ENCODE peak calls at places on chromosomes 3 and 15, in four cellular contexts. One of them, this sample, is unnamed.

GRCh38 chr3:40258555-40258954 is 51.0 kb upstream of the EIF1B start:
- DNase-seq in heart left ventricle: no peak
- DNase-seq in WERI-Rb-1: no peak
- DNase-seq in Peyer's patch: no peak
- DNase-seq in this sample: no peak

GRCh38 chr3:45567730-45568172 is 26.8 kb upstream of the LIMD1 start:
- DNase-seq in WERI-Rb-1: no peak
- DNase-seq in heart left ventricle: no peak
- DNase-seq in Peyer's patch: no peak
- DNase-seq in this sample: no peak

GRCh38 chr3:195918176-195918575 is 9.8 kb upstream of the TNK2 start:
- DNase-seq in Peyer's patch: peak; percentile 26
- DNase-seq in WERI-Rb-1: no peak
- DNase-seq in heart left ventricle: no peak
- DNase-seq in this sample: no peak

GRCh38 chr3:94246136-94246535 is 183.3 kb downstream of the NSUN3 start:
- DNase-seq in WERI-Rb-1: no peak
- DNase-seq in heart left ventricle: no peak
- DNase-seq in Peyer's patch: no peak
- DNase-seq in this sample: no peak

GRCh38 chr3:187975571-187976360 is 178.2 kb upstream of the LPP start:
- DNase-seq in heart left ventricle: no peak
- DNase-seq in WERI-Rb-1: no peak
- DNase-seq in Peyer's patch: no peak
- DNase-seq in this sample: no peak

GRCh38 chr3:68936855-68937254 is 4.5 kb upstream of the TAFA4 start:
- DNase-seq in WERI-Rb-1: no peak
- DNase-seq in heart left ventricle: no peak
- DNase-seq in Peyer's patch: no peak
- DNase-seq in this sample: no peak

GRCh38 chr3:38627956-38628355 is 21.5 kb downstream of the SCN5A start:
- DNase-seq in Peyer's patch: no peak
- DNase-seq in WERI-Rb-1: peak; percentile 67
- DNase-seq in heart left ventricle: no peak
- DNase-seq in this sample: no peak

GRCh38 chr15:63532307-63532744 is 27.9 kb downstream of the USP3 start:
- DNase-seq in Peyer's patch: no peak
- DNase-seq in heart left ventricle: no peak
- DNase-seq in WERI-Rb-1: no peak
- DNase-seq in this sample: no peak

GRCh38 chr15:80437492-80437891 is 33.3 kb downstream of the ARNT2 start:
- DNase-seq in WERI-Rb-1: no peak
- DNase-seq in heart left ventricle: no peak
- DNase-seq in Peyer's patch: no peak
- DNase-seq in this sample: no peak

GRCh38 chr3:128946411-128946810 is 47.5 kb downstream of the CFAP92 start:
- DNase-seq in WERI-Rb-1: no peak
- DNase-seq in Peyer's patch: no peak
- DNase-seq in heart left ventricle: no peak
- DNase-seq in this sample: no peak

GRCh38 chr3:151130437-151130836 is 45.0 kb downstream of the MED12L start:
- DNase-seq in WERI-Rb-1: no peak
- DNase-seq in Peyer's patch: no peak
- DNase-seq in heart left ventricle: no peak
- DNase-seq in this sample: no peak

GRCh38 chr3:11547498-11547897 is 96.2 kb downstream of the VGLL4 start:
- DNase-seq in Peyer's patch: no peak
- DNase-seq in WERI-Rb-1: no peak
- DNase-seq in heart left ventricle: no peak
- DNase-seq in this sample: no peak

GRCh38 chr3:5731100-5731499 is 543.6 kb downstream of the EDEM1 start:
- DNase-seq in WERI-Rb-1: no peak
- DNase-seq in heart left ventricle: no peak
- DNase-seq in Peyer's patch: no peak
- DNase-seq in this sample: no peak

GRCh38 chr3:16884748-16885587 is at the start of gene PLCL2:
- DNase-seq in Peyer's patch: peak; percentile 77
- DNase-seq in heart left ventricle: peak; percentile 84
- DNase-seq in WERI-Rb-1: peak; percentile 63
- DNase-seq in this sample: peak; percentile 79

GRCh38 chr15:65368300-65368617 is 9.5 kb downstream of the IGDCC3 start:
- DNase-seq in WERI-Rb-1: peak; percentile 53
- DNase-seq in Peyer's patch: peak; percentile 34
- DNase-seq in heart left ventricle: no peak
- DNase-seq in this sample: no peak

GRCh38 chr3:46666471-46666845 is 27.0 kb downstream of the ALS2CL start:
- DNase-seq in Peyer's patch: no peak
- DNase-seq in heart left ventricle: peak; percentile 59
- DNase-seq in WERI-Rb-1: no peak
- DNase-seq in this sample: no peak

GRCh38 chr3:183158552-183159006 is 4.0 kb downstream of the LAMP3 start:
- DNase-seq in WERI-Rb-1: no peak
- DNase-seq in heart left ventricle: no peak
- DNase-seq in Peyer's patch: no peak
- DNase-seq in this sample: no peak

GRCh38 chr3:190013943-190014924 is 106.5 kb downstream of the P3H2 start:
- DNase-seq in Peyer's patch: no peak
- DNase-seq in WERI-Rb-1: no peak
- DNase-seq in heart left ventricle: no peak
- DNase-seq in this sample: no peak

GRCh38 chr3:45994661-45995369 is 809 bp downstream of the FYCO1 start:
- DNase-seq in heart left ventricle: no peak
- DNase-seq in Peyer's patch: peak; percentile 61
- DNase-seq in WERI-Rb-1: peak; percentile 95
- DNase-seq in this sample: peak; percentile 15

DNA sequence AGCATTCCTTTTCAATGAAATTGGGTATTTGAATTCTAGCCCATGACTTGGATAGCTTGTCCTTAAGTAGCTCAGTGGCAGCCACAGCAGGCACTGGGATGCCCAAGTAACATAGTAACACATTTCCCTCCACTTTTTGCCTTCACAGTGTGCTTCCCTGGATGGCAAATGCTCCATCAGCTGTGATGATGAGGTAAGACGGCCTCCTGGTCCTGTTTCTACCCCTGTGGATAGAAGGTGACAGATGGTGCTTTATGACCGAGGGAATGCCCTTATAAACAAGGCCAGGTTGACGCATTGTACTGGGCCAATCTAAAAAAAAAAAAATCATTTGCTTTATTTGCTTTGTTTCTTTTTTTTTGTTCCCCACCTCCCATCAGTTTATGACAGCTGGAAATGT is 41.8 kb upstream of the LRTM1 start:
- DNase-seq in WERI-Rb-1: peak; percentile 20
- DNase-seq in Peyer's patch: no peak
- DNase-seq in heart left ventricle: no peak
- DNase-seq in this sample: no peak
- H3K27ac ChIP-seq in WERI-Rb-1: no peak overlapping the region
- H3K27ac ChIP-seq in Peyer's patch: no peak overlapping the region
- H3K27ac ChIP-seq in heart left ventricle: no peak overlapping the region
- H3K27ac ChIP-seq in this sample: no peak overlapping the region

DNA sequence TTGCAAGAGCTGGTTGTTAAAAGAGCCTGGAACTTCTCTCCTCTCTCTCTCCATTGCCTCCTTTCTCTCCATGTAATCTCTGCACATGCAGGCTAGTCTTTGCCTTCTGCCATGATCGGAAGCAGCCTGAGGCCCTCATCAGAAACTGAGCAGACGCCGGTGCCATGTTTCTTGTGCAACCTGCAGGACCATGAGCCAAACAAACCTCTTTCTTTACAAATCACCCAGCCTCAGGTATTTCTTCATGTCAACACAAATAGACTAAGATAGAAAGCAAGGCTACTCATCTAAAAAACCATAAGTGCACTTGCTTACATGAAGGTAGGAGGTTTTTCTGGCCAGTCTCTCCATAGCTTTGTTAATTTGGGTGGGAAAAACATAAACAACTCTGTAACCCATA is 8.7 kb downstream of the PDZRN3 start:
- DNase-seq in Peyer's patch: no peak
- DNase-seq in heart left ventricle: no peak
- DNase-seq in WERI-Rb-1: no peak
- DNase-seq in this sample: no peak
- H3K27ac ChIP-seq in Peyer's patch: no peak overlapping the region
- H3K27ac ChIP-seq in heart left ventricle: peak overlapping the region; percentile 58
- H3K27ac ChIP-seq in WERI-Rb-1: no peak overlapping the region
- H3K27ac ChIP-seq in this sample: no peak overlapping the region

GRCh38 chr3:130093741-130094391 is 12.2 kb downstream of the ALG1L2 start:
- DNase-seq in heart left ventricle: no peak
- DNase-seq in WERI-Rb-1: no peak
- DNase-seq in Peyer's patch: peak; percentile 61
- DNase-seq in this sample: no peak

GRCh38 chr3:130084581-130084980 is 3.0 kb downstream of the ALG1L2 start:
- DNase-seq in Peyer's patch: no peak
- DNase-seq in heart left ventricle: no peak
- DNase-seq in WERI-Rb-1: no peak
- DNase-seq in this sample: no peak

GRCh38 chr3:130085881-130086280 is 4.2 kb downstream of the ALG1L2 start:
- DNase-seq in WERI-Rb-1: no peak
- DNase-seq in heart left ventricle: no peak
- DNase-seq in Peyer's patch: no peak
- DNase-seq in this sample: no peak

GRCh38 chr3:130091958-130092357 is 10.3 kb downstream of the ALG1L2 start:
- DNase-seq in heart left ventricle: no peak
- DNase-seq in Peyer's patch: no peak
- DNase-seq in WERI-Rb-1: no peak
- DNase-seq in this sample: no peak

DNA sequence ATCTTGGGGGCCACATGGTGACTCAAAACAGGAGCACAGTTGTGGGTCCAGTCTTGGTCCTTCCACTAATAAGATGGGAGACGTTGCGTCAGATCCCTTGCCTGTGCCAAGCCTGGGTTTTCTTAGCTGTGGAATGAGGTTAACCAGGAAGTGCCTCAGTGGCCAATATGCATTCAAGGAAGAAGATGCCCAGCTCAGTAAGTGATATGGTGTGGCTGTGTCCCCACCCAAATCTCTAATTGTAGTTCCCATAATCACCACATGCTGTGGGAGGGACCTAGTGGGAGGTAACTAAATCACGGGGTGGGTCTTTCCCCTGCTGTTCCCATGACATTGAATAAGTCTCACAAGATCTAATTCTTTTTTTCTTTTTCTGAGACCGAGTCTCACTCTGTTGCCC is 6.4 kb downstream of the ALG1L2 start:
- DNase-seq in Peyer's patch: no peak
- DNase-seq in WERI-Rb-1: no peak
- DNase-seq in heart left ventricle: no peak
- DNase-seq in this sample: no peak
- H3K27ac ChIP-seq in Peyer's patch: no peak overlapping the region
- H3K27ac ChIP-seq in WERI-Rb-1: no peak overlapping the region
- H3K27ac ChIP-seq in heart left ventricle: no peak overlapping the region
- H3K27ac ChIP-seq in this sample: no peak overlapping the region

GRCh38 chr3:30353711-30354467 is 252.5 kb upstream of the TGFBR2 start:
- DNase-seq in WERI-Rb-1: no peak
- DNase-seq in heart left ventricle: no peak
- DNase-seq in Peyer's patch: no peak
- DNase-seq in this sample: peak; percentile 32

GRCh38 chr3:30352919-30353318 is 253.5 kb upstream of the TGFBR2 start:
- DNase-seq in heart left ventricle: no peak
- DNase-seq in WERI-Rb-1: no peak
- DNase-seq in Peyer's patch: no peak
- DNase-seq in this sample: no peak

GRCh38 chr3:30355622-30356021 is 250.8 kb upstream of the TGFBR2 start:
- DNase-seq in WERI-Rb-1: no peak
- DNase-seq in heart left ventricle: no peak
- DNase-seq in Peyer's patch: no peak
- DNase-seq in this sample: no peak

GRCh38 chr3:30354972-30355371 is 251.4 kb upstream of the TGFBR2 start:
- DNase-seq in WERI-Rb-1: no peak
- DNase-seq in heart left ventricle: no peak
- DNase-seq in Peyer's patch: no peak
- DNase-seq in this sample: no peak

DNA sequence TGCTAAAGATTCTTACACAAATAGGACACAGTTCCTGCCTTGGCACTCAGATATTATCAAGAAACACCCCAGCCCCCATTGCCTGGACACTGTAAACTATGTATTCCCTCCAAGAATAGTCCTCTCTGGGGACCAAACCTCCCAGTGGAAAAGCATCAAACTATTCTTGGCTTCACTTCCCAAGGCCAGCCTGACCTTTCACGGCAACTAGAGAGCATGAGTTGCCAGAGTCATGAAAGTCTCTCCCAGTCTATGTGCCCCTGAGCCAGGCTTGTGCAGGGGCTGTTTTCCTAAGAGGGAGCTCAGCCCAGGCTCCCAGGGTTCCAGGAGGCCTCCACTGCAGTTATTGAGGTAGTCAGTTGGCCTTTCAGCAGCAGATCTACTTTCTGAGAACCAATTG is 251.9 kb upstream of the TGFBR2 start:
- DNase-seq in WERI-Rb-1: no peak
- DNase-seq in heart left ventricle: peak; percentile 56
- DNase-seq in Peyer's patch: no peak
- DNase-seq in this sample: no peak
- H3K27ac ChIP-seq in WERI-Rb-1: no peak overlapping the region
- H3K27ac ChIP-seq in heart left ventricle: peak overlapping the region; percentile 72
- H3K27ac ChIP-seq in Peyer's patch: peak overlapping the region; percentile 46
- H3K27ac ChIP-seq in this sample: no peak overlapping the region